ENCODE peak calls at places on chromosomes 6 and 20, in four cellular contexts. J, X, I and R are unnamed samples.

GRCh38 chr6:125277838-125278237 is 23.9 kb downstream of the HDDC2 start:
- DNase-seq in I (no peak), J (no peak), X (no peak), R (no peak)

GRCh38 chr6:5261545-5262109 is 314 bp downstream of the FARS2 start:
- DNase-seq in J (no peak), X (no peak), I (no peak), R (no peak)

GRCh38 chr6:105319331-105319730 is 83.6 kb downstream of the PREP start:
- DNase-seq in X (no peak), J (no peak), I (no peak), R (no peak)

GRCh38 chr20:53971096-53971683 is 99.2 kb downstream of the BCAS1 start:
- DNase-seq in J (no peak), X (no peak), I (no peak), R (no peak)

GRCh38 chr6:100266512-100266911 is 198.2 kb downstream of the SIM1 start:
- DNase-seq in I (no peak), J (no peak), X (no peak), R (no peak)

GRCh38 chr6:13354331-13355042 is 26.1 kb upstream of the TBC1D7 start:
- DNase-seq in I (no peak), X (peak), J (no peak), R (no peak)

GRCh38 chr20:62602550-62602949 is 39.8 kb upstream of the SLCO4A1 start:
- DNase-seq in I (no peak), X (peak), J (no peak), R (peak)

GRCh38 chr6:112780498-112781096 is 433.5 kb downstream of the RFPL4B start:
- DNase-seq in I (peak), X (peak), J (no peak), R (peak)

GRCh38 chr6:51090343-51090742 is 271.7 kb downstream of the TFAP2B start:
- DNase-seq in X (no peak), J (no peak), I (no peak), R (no peak)

GRCh38 chr20:44010162-44010704 is 95.6 kb downstream of the TOX2 start:
- DNase-seq in I (no peak), J (no peak), X (no peak), R (no peak)

GRCh38 chr6:163288915-163289314 is 125.6 kb upstream of the QKI start:
- DNase-seq in X (no peak), I (no peak), J (no peak), R (no peak)